ENCODE peak calls at places on chromosomes 13 and 19, in nine cellular contexts. M, Q, T, N, D, J, L, G and A are unnamed samples.

GRCh38 chr19:2410023-2410422 is 17.4 kb downstream of the TIMM13 start:
- DNase-seq in M (no peak), Q (no peak), T (no peak), N (no peak), D (no peak), J (no peak), L (no peak), G (no peak), A (no peak)

GRCh38 chr19:29819300-29819699 is 7.5 kb downstream of the CCNE1 start:
- DNase-seq in M (no peak), Q (no peak), T (no peak), N (no peak), D (no peak), J (peak), L (no peak), G (no peak), A (no peak)

GRCh38 chr13:112781881-112782361 is 92.1 kb downstream of the ATP11A start:
- DNase-seq in M (no peak), Q (no peak), T (no peak), N (no peak), D (no peak), J (no peak), L (no peak), G (no peak), A (no peak)

GRCh38 chr13:29563941-29564340 is 31.5 kb downstream of the SLC7A1 start:
- DNase-seq in M (no peak), Q (no peak), T (no peak), N (no peak), D (no peak), J (no peak), L (no peak), G (no peak), A (no peak)

GRCh38 chr13:112714772-112715569 is 25.1 kb downstream of the ATP11A start:
- DNase-seq in M (no peak), Q (no peak), T (no peak), N (no peak), D (no peak), J (no peak), L (no peak), G (no peak), A (no peak)

GRCh38 chr13:38582133-38582532 is 104.7 kb upstream of the FREM2 start:
- DNase-seq in M (peak), Q (no peak), T (no peak), N (no peak), D (no peak), J (no peak), L (no peak), G (peak), A (peak)

GRCh38 chr13:30394798-30395191 is 27.5 kb upstream of the UBE2L5 start:
- DNase-seq in M (no peak), Q (no peak), T (no peak), N (no peak), D (no peak), J (no peak), L (no peak), G (peak), A (no peak)

GRCh38 chr13:52010890-52011689 is at the start of gene ATP7B:
- DNase-seq in M (peak), Q (no peak), T (no peak), N (no peak), D (no peak), J (peak), L (peak), G (peak), A (peak)

GRCh38 chr19:34597596-34597995 is 79.4 kb downstream of the SCGB2B2 start:
- DNase-seq in M (no peak), Q (no peak), T (no peak), N (no peak), D (no peak), J (no peak), L (no peak), G (no peak), A (no peak)

GRCh38 chr13:113777311-113778260 is 18.6 kb downstream of the TMEM255B start:
- DNase-seq in M (no peak), Q (no peak), T (no peak), N (no peak), D (no peak), J (no peak), L (peak), G (no peak), A (peak)

GRCh38 chr19:5154799-5155426 is 185.7 kb downstream of the PTPRS start:
- DNase-seq in M (no peak), Q (no peak), T (no peak), N (no peak), D (no peak), J (no peak), L (no peak), G (no peak), A (no peak)

GRCh38 chr19:12544401-12544876 is 6.8 kb downstream of the ZNF564 start:
- DNase-seq in M (no peak), Q (no peak), T (no peak), N (peak), D (no peak), J (no peak), L (no peak), G (no peak), A (no peak)

GRCh38 chr19:18932216-18932841 is 8.7 kb downstream of the HOMER3 start:
- DNase-seq in M (peak), Q (peak), T (peak), N (peak), D (peak), J (peak), L (peak), G (peak), A (peak)

GRCh38 chr13:113489549-113490495 is 689 bp downstream of the DCUN1D2 start:
- DNase-seq in M (no peak), Q (no peak), T (no peak), N (peak), D (peak), J (no peak), L (peak), G (peak), A (peak)

GRCh38 chr19:6375411-6376010 is at the start of gene PSPN:
- DNase-seq in M (no peak), Q (no peak), T (no peak), N (no peak), D (no peak), J (no peak), L (no peak), G (no peak), A (no peak)

GRCh38 chr13:114339779-114340534 is 25.7 kb downstream of the CHAMP1 start:
- DNase-seq in M (peak), Q (no peak), T (no peak), N (peak), D (no peak), J (no peak), L (no peak), G (peak), A (peak)

GRCh38 chr19:2464389-2464788 is 7.6 kb upstream of the LMNB2 start:
- DNase-seq in M (no peak), Q (no peak), T (no peak), N (no peak), D (no peak), J (no peak), L (peak), G (no peak), A (no peak)

GRCh38 chr19:30669329-30670010 is 297.3 kb downstream of the ZNF536 start:
- DNase-seq in M (peak), Q (peak), T (no peak), N (peak), D (peak), J (peak), L (peak), G (peak), A (peak)

GRCh38 chr19:48344892-48345291 is 18.8 kb downstream of the TMEM143 start:
- DNase-seq in M (no peak), Q (no peak), T (no peak), N (no peak), D (no peak), J (no peak), L (peak), G (no peak), A (peak)

GRCh38 chr13:42355841-42356575 is 84.1 kb downstream of the AKAP11 start:
- DNase-seq in M (no peak), Q (no peak), T (no peak), N (no peak), D (peak), J (no peak), L (no peak), G (no peak), A (no peak)

GRCh38 chr13:91904597-91904996 is 506.2 kb downstream of the GPC5 start:
- DNase-seq in M (no peak), Q (no peak), T (no peak), N (no peak), D (no peak), J (no peak), L (no peak), G (no peak), A (no peak)

GRCh38 chr19:38061294-38061693 is 154.3 kb downstream of the SIPA1L3 start:
- DNase-seq in M (peak), Q (no peak), T (no peak), N (peak), D (no peak), J (no peak), L (no peak), G (no peak), A (no peak)